ENCODE peak calls at places on chromosomes 1 and 21, in four cellular contexts. B is K562, M is HepG2, N is GM12878. J is an unnamed sample.

GRCh38 chr1:55418625-55419024 is 203.5 kb upstream of the USP24 start:
- DNase-seq in B (no peak), M (no peak), N (no peak), J (no peak)

GRCh38 chr1:37410815-37411214 is 63.6 kb upstream of the ZC3H12A start:
- DNase-seq in B (peak), M (peak), N (no peak), J (no peak)

GRCh38 chr1:69126761-69127160 is 441.0 kb upstream of the LRRC7 start:
- DNase-seq in B (no peak), M (no peak), N (no peak), J (no peak)

GRCh38 chr21:26717146-26717739 is 128.0 kb downstream of the ADAMTS1 start:
- DNase-seq in B (peak), M (no peak), N (no peak), J (peak)

GRCh38 chr1:109922326-109922725 is 11.7 kb downstream of the CSF1 start:
- DNase-seq in B (no peak), M (no peak), N (no peak), J (no peak)

GRCh38 chr21:45435405-45435981 is 30.5 kb downstream of the COL18A1 start:
- DNase-seq in B (no peak), M (no peak), N (no peak), J (no peak)

GRCh38 chr21:45818904-45819285 is 162.7 kb upstream of the COL6A1 start:
- DNase-seq in B (no peak), M (peak), N (peak), J (peak)

GRCh38 chr1:89781494-89782126 is 39.2 kb upstream of the LRRC8D start:
- DNase-seq in B (no peak), M (no peak), N (peak), J (no peak)

GRCh38 chr1:155043259-155043658 is 7.9 kb upstream of the ADAM15 start:
- DNase-seq in B (no peak), M (no peak), N (no peak), J (no peak)

GRCh38 chr1:64505232-64505943 is 35.5 kb downstream of the CACHD1 start:
- DNase-seq in B (peak), M (no peak), N (no peak), J (peak)

GRCh38 chr21:39121600-39122355 is 61.5 kb downstream of the PSMG1 start:
- DNase-seq in B (no peak), M (no peak), N (no peak), J (no peak)

GRCh38 chr1:157442065-157442464 is 110.2 kb downstream of the FCRL5 start:
- DNase-seq in B (no peak), M (peak), N (no peak), J (no peak)

GRCh38 chr1:223486366-223486765 is 93.2 kb downstream of the CCDC185 start:
- DNase-seq in B (no peak), M (peak), N (no peak), J (no peak)

GRCh38 chr1:230146709-230147108 is 79.7 kb downstream of the GALNT2 start:
- DNase-seq in B (no peak), M (no peak), N (no peak), J (no peak)

GRCh38 chr1:76425104-76425842 is 350.7 kb downstream of the ST6GALNAC3 start:
- DNase-seq in B (no peak), M (no peak), N (peak), J (no peak)

GRCh38 chr21:15560383-15561056 is 169.3 kb upstream of the USP25 start:
- DNase-seq in B (no peak), M (no peak), N (no peak), J (no peak)

DNA sequence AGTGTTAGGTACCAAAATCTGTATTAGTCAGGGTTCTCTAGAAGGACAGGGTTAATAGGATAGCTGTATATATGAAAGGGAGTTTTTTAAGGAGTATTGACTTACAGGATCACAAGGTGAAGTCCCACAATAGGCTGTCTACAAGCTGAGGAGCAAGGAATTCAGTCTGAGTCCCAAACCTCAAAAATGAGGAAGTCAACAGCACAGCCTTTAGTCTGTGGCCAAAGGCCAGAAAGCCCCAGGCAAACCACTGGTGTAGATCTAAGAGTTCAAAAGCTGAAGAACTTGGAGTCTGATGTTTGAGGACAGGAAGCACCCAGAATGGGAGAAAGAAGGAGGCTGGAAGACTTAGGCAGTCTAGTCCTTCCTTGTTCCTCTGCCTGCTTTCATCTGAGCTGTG is 487.5 kb upstream of the CHRM3 start:
- DNase-seq in B (no peak), M (no peak), N (no peak), J (no peak)
- TF ChIP-seq POLR2AphosphoS2 in B (no peak), M (no peak), N (no peak), J (no peak)

GRCh38 chr1:92709738-92710137 is 75.2 kb downstream of the EVI5 start:
- DNase-seq in B (no peak), M (peak), N (no peak), J (no peak)

GRCh38 chr1:92707709-92708108 is 77.2 kb downstream of the EVI5 start:
- DNase-seq in B (no peak), M (no peak), N (no peak), J (no peak)

GRCh38 chr1:92708368-92708950 is 76.4 kb downstream of the EVI5 start:
- DNase-seq in B (no peak), M (no peak), N (no peak), J (no peak)

GRCh38 chr1:92713939-92714338 is 71.0 kb downstream of the EVI5 start:
- DNase-seq in B (no peak), M (no peak), N (no peak), J (no peak)

GRCh38 chr1:92711473-92712165 is 73.3 kb downstream of the EVI5 start:
- DNase-seq in B (no peak), M (peak), N (no peak), J (no peak)
- TF ChIP-seq RFX5 in B (no peak), M (no peak), N (no peak), J (no peak)

GRCh38 chr1:112017183-112017582 is 27.7 kb upstream of the KCND3 start:
- DNase-seq in B (no peak), M (no peak), N (no peak), J (no peak)

GRCh38 chr1:112007169-112007568 is 17.7 kb upstream of the KCND3 start:
- DNase-seq in B (no peak), M (no peak), N (no peak), J (no peak)

GRCh38 chr1:112012823-112013222 is 23.4 kb upstream of the KCND3 start:
- DNase-seq in B (no peak), M (no peak), N (no peak), J (no peak)

GRCh38 chr1:112011231-112011630 is 21.8 kb upstream of the KCND3 start:
- DNase-seq in B (no peak), M (no peak), N (no peak), J (no peak)
- TF ChIP-seq POLR2AphosphoS2 in B (no peak), M (no peak), N (no peak), J (no peak)

GRCh38 chr1:17352419-17352909 is 19.5 kb upstream of the PADI6 start:
- DNase-seq in B (no peak), M (no peak), N (no peak), J (no peak)

GRCh38 chr1:17359031-17359430 is 13.0 kb upstream of the PADI6 start:
- DNase-seq in B (peak), M (no peak), N (no peak), J (no peak)

GRCh38 chr1:17358557-17358956 is 13.4 kb upstream of the PADI6 start:
- DNase-seq in B (no peak), M (no peak), N (no peak), J (no peak)

GRCh38 chr1:17356387-17356992 is 15.5 kb upstream of the PADI6 start:
- DNase-seq in B (no peak), M (no peak), N (no peak), J (no peak)

GRCh38 chr1:17355898-17356297 is 16.1 kb upstream of the PADI6 start:
- DNase-seq in B (no peak), M (no peak), N (no peak), J (no peak)
- TF ChIP-seq RFX5 in B (no peak), M (no peak), N (no peak), J (no peak)

GRCh38 chr1:220318673-220319072 is 46.4 kb upstream of the RAB3GAP2 start:
- DNase-seq in B (no peak), M (no peak), N (no peak), J (no peak)
- TF ChIP-seq POLR2AphosphoS2 in B (no peak), M (no peak), N (no peak), J (no peak)

DNA sequence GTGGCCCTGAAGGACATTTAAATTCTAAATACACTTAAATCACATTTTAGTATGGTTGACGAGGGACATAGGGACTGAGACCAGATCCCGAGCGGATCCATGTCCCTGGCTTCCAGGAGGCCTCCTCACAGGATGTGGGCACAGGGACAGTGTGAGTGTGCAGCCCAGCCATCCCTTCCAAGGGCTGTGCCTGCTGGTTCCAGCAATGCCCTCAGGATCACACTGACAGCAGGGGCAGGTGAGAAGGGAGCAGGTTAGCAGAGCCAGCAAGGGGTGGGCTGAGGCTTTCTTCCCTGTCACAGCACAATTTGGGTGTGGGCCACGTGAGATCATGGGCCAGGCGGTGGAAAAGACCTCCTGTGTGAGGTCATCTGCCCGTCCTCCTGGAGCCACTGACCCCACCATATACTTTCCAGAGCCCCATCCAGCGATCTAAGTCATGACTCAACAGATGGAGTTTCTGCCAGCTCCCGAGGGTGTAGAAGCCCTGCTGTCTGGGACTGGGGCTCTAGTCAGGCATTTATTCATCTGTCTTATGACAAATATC is 37.0 kb upstream of the PRSS38 start:
- DNase-seq in B (no peak), M (no peak), N (no peak), J (no peak)
- TF ChIP-seq RFX5 in B (no peak), M (no peak), N (no peak), J (no peak)

GRCh38 chr1:112079446-112079845 is 90.0 kb upstream of the KCND3 start:
- DNase-seq in B (no peak), M (no peak), N (no peak), J (no peak)
- TF ChIP-seq POLR2AphosphoS2 in B (no peak), M (no peak), N (no peak), J (no peak)